ENCODE peak calls at places on chromosomes 6 and 20, in ten cellular contexts. L is choroid plexus epithelial cell; C is AG10803; B is fibroblast of lung; J is foreskin fibroblast; G is CD4-positive, alpha-beta memory T cell; A is heart left ventricle; R is astrocyte of the spinal cord; K is fibroblast of mammary gland; Y is colonic mucosa. F is an unnamed sample.

GRCh38 chr6:126944512-126944911 is 174.0 kb upstream of the RSPO3 start:
- DNase-seq in L (no peak), C (no peak), B (no peak), J (no peak), G (no peak), A (no peak), R (no peak), K (peak; percentile 11), Y (no peak), F (no peak)

GRCh38 chr20:33909331-33909921 is 84.3 kb upstream of the RALY start:
- DNase-seq in L (peak; percentile 97), C (peak; percentile 96), B (peak; percentile 99), J (peak; percentile 55), G (no peak), A (no peak), R (peak; percentile 85), K (peak; percentile 57), Y (no peak), F (peak; percentile 95)

GRCh38 chr6:12296255-12296573 is 6.1 kb downstream of the EDN1 start:
- DNase-seq in L (peak; percentile 64), C (peak; percentile 96), B (peak; percentile 89), J (peak; percentile 88), G (no peak), A (no peak), R (peak; percentile 79), K (peak; percentile 84), Y (peak; percentile 71), F (peak; percentile 95)

GRCh38 chr20:35260426-35260825 is 17.5 kb downstream of the MMP24OS start:
- DNase-seq in L (no peak), C (no peak), B (no peak), J (no peak), G (no peak), A (no peak), R (no peak), K (no peak), Y (no peak), F (no peak)

GRCh38 chr6:29938746-29939508 is 3.4 kb upstream of the HLA-A start:
- DNase-seq in L (no peak), C (no peak), B (no peak), J (no peak), G (no peak), A (no peak), R (no peak), K (no peak), Y (no peak), F (no peak)

GRCh38 chr6:83868639-83869038 is 9.2 kb downstream of the CYB5R4 start:
- DNase-seq in L (peak; percentile 88), C (peak; percentile 47), B (peak; percentile 83), J (peak; percentile 43), G (no peak), A (no peak), R (peak; percentile 73), K (peak; percentile 74), Y (no peak), F (peak; percentile 63)

GRCh38 chr6:87155920-87156600 is 695 bp downstream of the ZNF292 start:
- DNase-seq in L (peak; percentile 49), C (peak; percentile 40), B (peak; percentile 59), J (no peak), G (no peak), A (peak; percentile 47), R (peak; percentile 46), K (peak; percentile 37), Y (peak; percentile 72), F (peak; percentile 74)

GRCh38 chr20:48098099-48098498 is 312.8 kb upstream of the SULF2 start:
- DNase-seq in L (no peak), C (no peak), B (no peak), J (no peak), G (no peak), A (no peak), R (no peak), K (peak; percentile 3), Y (no peak), F (no peak)

GRCh38 chr6:167350731-167351655 is 26.1 kb downstream of the TTLL2 start:
- DNase-seq in L (peak; percentile 54), C (peak; percentile 15), B (peak; percentile 41), J (peak; percentile 10), G (peak; percentile 79), A (peak; percentile 52), R (peak; percentile 63), K (peak; percentile 49), Y (peak; percentile 91), F (no peak)

GRCh38 chr20:12721636-12722035 is 287.1 kb upstream of the SPTLC3 start:
- DNase-seq in L (no peak), C (no peak), B (no peak), J (no peak), G (no peak), A (no peak), R (no peak), K (no peak), Y (no peak), F (no peak)

GRCh38 chr20:55472704-55473103 is 532.6 kb downstream of the CBLN4 start:
- DNase-seq in L (no peak), C (no peak), B (no peak), J (no peak), G (no peak), A (no peak), R (no peak), K (no peak), Y (no peak), F (no peak)

GRCh38 chr6:25034477-25034876 is 98.7 kb upstream of the RIPOR2 start:
- DNase-seq in L (no peak), C (no peak), B (no peak), J (no peak), G (no peak), A (no peak), R (no peak), K (no peak), Y (no peak), F (peak; percentile 36)
- H3K4me3 ChIP-seq in L (no peak overlapping the region), C (no peak overlapping the region), B (peak overlapping the region; percentile 3), J (peak overlapping the region; percentile 14), G (peak overlapping the region; percentile 68), A (no peak overlapping the region), R (no peak overlapping the region), K (no peak overlapping the region), Y (no peak overlapping the region), F (peak overlapping the region; percentile 66)

GRCh38 chr6:159836294-159837140 is 36.4 kb downstream of the PNLDC1 start:
- DNase-seq in L (no peak), C (no peak), B (peak; percentile 34), J (no peak), G (no peak), A (peak; percentile 66), R (no peak), K (peak; percentile 67), Y (no peak), F (no peak)

GRCh38 chr6:159833556-159833955 is 33.5 kb downstream of the PNLDC1 start:
- DNase-seq in L (peak; percentile 27), C (peak; percentile 66), B (peak; percentile 5), J (peak; percentile 67), G (no peak), A (no peak), R (no peak), K (peak; percentile 58), Y (no peak), F (peak; percentile 9)

GRCh38 chr6:159831373-159831679 is 31.2 kb downstream of the PNLDC1 start:
- DNase-seq in L (no peak), C (no peak), B (no peak), J (no peak), G (no peak), A (no peak), R (no peak), K (no peak), Y (no peak), F (no peak)

GRCh38 chr6:159832941-159833340 is 32.9 kb downstream of the PNLDC1 start:
- DNase-seq in L (no peak), C (no peak), B (no peak), J (no peak), G (no peak), A (no peak), R (no peak), K (no peak), Y (no peak), F (no peak)

DNA sequence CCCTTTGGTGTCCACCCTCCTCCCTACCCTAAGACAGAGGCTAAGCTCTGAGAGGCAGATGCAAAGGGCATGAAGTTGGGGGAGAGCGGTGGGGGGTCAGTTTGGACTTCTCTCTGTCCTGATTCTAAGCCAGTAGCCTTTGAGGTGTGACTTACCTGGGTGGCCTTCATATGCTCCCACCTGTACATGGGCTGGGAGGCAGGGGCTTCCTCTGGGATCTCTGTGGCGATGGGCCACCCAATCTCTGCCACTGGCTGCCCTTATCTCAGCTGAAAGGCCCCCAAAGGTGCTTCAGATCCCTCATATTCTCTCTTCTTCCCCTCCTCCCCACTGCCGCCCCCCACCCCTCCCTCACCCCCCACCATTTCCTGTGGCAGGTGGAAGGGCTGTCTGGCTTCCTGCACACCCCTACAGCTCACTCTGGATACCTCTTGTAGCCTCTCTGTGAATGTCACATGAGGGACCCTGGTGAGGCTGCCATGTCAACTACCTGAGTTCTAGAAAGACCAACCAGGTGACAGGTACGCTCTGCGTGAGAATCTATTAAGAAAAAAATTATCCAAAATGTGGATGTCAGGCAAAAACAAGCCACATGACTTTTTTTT is 34.0 kb downstream of the PNLDC1 start:
- DNase-seq in L (no peak), C (no peak), B (no peak), J (no peak), G (no peak), A (no peak), R (no peak), K (no peak), Y (no peak), F (no peak)
- H3K4me3 ChIP-seq in L (no peak overlapping the region), C (no peak overlapping the region), B (no peak overlapping the region), J (no peak overlapping the region), G (no peak overlapping the region), A (no peak overlapping the region), R (no peak overlapping the region), K (no peak overlapping the region), Y (no peak overlapping the region), F (no peak overlapping the region)

GRCh38 chr20:46399401-46399800 is 7.0 kb downstream of the ELMO2 start:
- DNase-seq in L (no peak), C (no peak), B (no peak), J (no peak), G (peak; percentile 34), A (no peak), R (no peak), K (no peak), Y (no peak), F (no peak)
- H3K4me3 ChIP-seq in L (no peak overlapping the region), C (no peak overlapping the region), B (no peak overlapping the region), J (no peak overlapping the region), G (no peak overlapping the region), A (no peak overlapping the region), R (no peak overlapping the region), K (no peak overlapping the region), Y (no peak overlapping the region), F (peak overlapping the region; percentile 71)

GRCh38 chr6:132369526-132369925 is 31.7 kb downstream of the MOXD1 start:
- DNase-seq in L (peak; percentile 43), C (peak; percentile 83), B (peak; percentile 92), J (peak; percentile 68), G (no peak), A (no peak), R (peak; percentile 52), K (peak; percentile 76), Y (no peak), F (peak; percentile 50)
- H3K4me3 ChIP-seq in L (no peak overlapping the region), C (peak overlapping the region; percentile 34), B (no peak overlapping the region), J (no peak overlapping the region), G (no peak overlapping the region), A (no peak overlapping the region), R (no peak overlapping the region), K (no peak overlapping the region), Y (no peak overlapping the region), F (peak overlapping the region; percentile 64)

GRCh38 chr6:32815115-32815514 is 1.7 kb downstream of the HLA-DOB start:
- DNase-seq in L (peak; percentile 45), C (peak; percentile 37), B (peak; percentile 53), J (no peak), G (no peak), A (no peak), R (peak; percentile 52), K (peak; percentile 91), Y (no peak), F (no peak)
- H3K4me3 ChIP-seq in L (no peak overlapping the region), C (no peak overlapping the region), B (no peak overlapping the region), J (no peak overlapping the region), G (no peak overlapping the region), A (no peak overlapping the region), R (no peak overlapping the region), K (no peak overlapping the region), Y (no peak overlapping the region), F (no peak overlapping the region)

F was measured in adipocyte.